ENCODE peak calls at places on chromosomes 3 and 15, in four cellular contexts. One of them, this sample, is unnamed. For H3K4me1, the result is how much of the 10 kb centered on the place peaks cover.

GRCh38 chr15:80932989-80933388 is 56.6 kb downstream of the MESD start:
- DNase-seq in H9: no peak
- DNase-seq in body of pancreas: no peak
- DNase-seq in kidney: no peak
- DNase-seq in this sample: no peak

GRCh38 chr3:190621971-190622370 is 108.1 kb downstream of the IL1RAP start:
- DNase-seq in H9: no peak
- DNase-seq in body of pancreas: no peak
- DNase-seq in kidney: no peak
- DNase-seq in this sample: no peak

GRCh38 chr15:32717290-32718081 is at the start of gene GREM1:
- DNase-seq in H9: peak
- DNase-seq in body of pancreas: no peak
- DNase-seq in kidney: no peak
- DNase-seq in this sample: no peak

GRCh38 chr3:151432624-151433372 is 28.1 kb downstream of the IGSF10 start:
- DNase-seq in H9: no peak
- DNase-seq in body of pancreas: no peak
- DNase-seq in kidney: no peak
- DNase-seq in this sample: no peak

GRCh38 chr3:45978348-45978747 is 17.3 kb downstream of the FYCO1 start:
- DNase-seq in H9: no peak
- DNase-seq in body of pancreas: peak
- DNase-seq in kidney: no peak
- DNase-seq in this sample: no peak

GRCh38 chr15:99518191-99518590 is 47.6 kb upstream of the MEF2A start:
- DNase-seq in H9: no peak
- DNase-seq in body of pancreas: no peak
- DNase-seq in kidney: no peak
- DNase-seq in this sample: no peak

GRCh38 chr3:196138464-196138863 is 56.6 kb upstream of the TFRC start:
- DNase-seq in H9: no peak
- DNase-seq in body of pancreas: no peak
- DNase-seq in kidney: no peak
- DNase-seq in this sample: no peak

GRCh38 chr3:30694668-30695067 is 88.3 kb downstream of the TGFBR2 start:
- DNase-seq in H9: no peak
- DNase-seq in body of pancreas: no peak
- DNase-seq in kidney: no peak
- DNase-seq in this sample: no peak

GRCh38 chr15:95501865-95502264 is 828.6 kb upstream of the NR2F2 start:
- DNase-seq in H9: no peak
- DNase-seq in body of pancreas: no peak
- DNase-seq in kidney: no peak
- DNase-seq in this sample: no peak

GRCh38 chr3:46406786-46407611 is at the start of the genes CCR5AS and CCRL2:
- DNase-seq in H9: no peak
- DNase-seq in body of pancreas: peak
- DNase-seq in kidney: peak
- DNase-seq in this sample: no peak

GRCh38 chr15:65869954-65870871 is 922 bp downstream of the RAB11A start:
- DNase-seq in H9: peak
- DNase-seq in body of pancreas: peak
- DNase-seq in kidney: peak
- DNase-seq in this sample: peak

GRCh38 chr15:43776718-43777292 is at the start of gene ELL3:
- DNase-seq in H9: peak
- DNase-seq in body of pancreas: peak
- DNase-seq in kidney: peak
- DNase-seq in this sample: peak

GRCh38 chr3:65485826-65486592 is 552.7 kb downstream of the MAGI1 start:
- DNase-seq in H9: no peak
- DNase-seq in body of pancreas: no peak
- DNase-seq in kidney: no peak
- DNase-seq in this sample: no peak

GRCh38 chr3:141738636-141739363 is 702 bp downstream of the RNF7 start:
- DNase-seq in H9: no peak
- DNase-seq in body of pancreas: no peak
- DNase-seq in kidney: no peak
- DNase-seq in this sample: no peak

GRCh38 chr15:31867536-31868442 is 162.5 kb upstream of the CHRNA7 start:
- DNase-seq in H9: peak
- DNase-seq in body of pancreas: peak
- DNase-seq in kidney: no peak
- DNase-seq in this sample: no peak

GRCh38 chr15:89446260-89446891 is 50.0 kb downstream of the RHCG start:
- DNase-seq in H9: no peak
- DNase-seq in body of pancreas: no peak
- DNase-seq in kidney: no peak
- DNase-seq in this sample: no peak

GRCh38 chr3:126103121-126104027 is 19.4 kb upstream of the SLC41A3 start:
- DNase-seq in H9: peak
- DNase-seq in body of pancreas: no peak
- DNase-seq in kidney: no peak
- DNase-seq in this sample: peak

GRCh38 chr3:196016485-196016884 is 65.4 kb downstream of the TFRC start:
- DNase-seq in H9: no peak
- DNase-seq in body of pancreas: no peak
- DNase-seq in kidney: no peak
- DNase-seq in this sample: no peak

GRCh38 chr3:41933154-41933676 is 28.7 kb downstream of the ULK4 start:
- DNase-seq in H9: no peak
- DNase-seq in body of pancreas: no peak
- DNase-seq in kidney: no peak
- DNase-seq in this sample: no peak

GRCh38 chr3:53193466-53194217 is 32.6 kb downstream of the PRKCD start:
- DNase-seq in H9: no peak
- DNase-seq in body of pancreas: no peak
- DNase-seq in kidney: no peak
- DNase-seq in this sample: no peak

GRCh38 chr3:53195066-53195450 is 34.0 kb downstream of the PRKCD start:
- DNase-seq in H9: no peak
- DNase-seq in body of pancreas: no peak
- DNase-seq in kidney: peak
- DNase-seq in this sample: no peak

GRCh38 chr3:53194218-53195065 is 33.4 kb downstream of the PRKCD start:
- DNase-seq in H9: peak
- DNase-seq in body of pancreas: no peak
- DNase-seq in kidney: peak
- DNase-seq in this sample: no peak

GRCh38 chr3:53196575-53197407 is 35.8 kb downstream of the PRKCD start:
- DNase-seq in H9: peak
- DNase-seq in body of pancreas: no peak
- DNase-seq in kidney: no peak
- DNase-seq in this sample: no peak

GRCh38 chr3:53195602-53196574 is 34.9 kb downstream of the PRKCD start:
- DNase-seq in H9: peak
- DNase-seq in body of pancreas: peak
- DNase-seq in kidney: peak
- DNase-seq in this sample: no peak
- H3K4me1 ChIP-seq in H9: under half
- H3K4me1 ChIP-seq in body of pancreas: under half
- H3K4me1 ChIP-seq in kidney: under half
- H3K4me1 ChIP-seq in this sample: under half

GRCh38 chr15:84600331-84600686 is 500 bp upstream of the ZSCAN2 start:
- DNase-seq in H9: peak
- DNase-seq in body of pancreas: peak
- DNase-seq in kidney: peak
- DNase-seq in this sample: peak

GRCh38 chr15:84599906-84600305 is 903 bp upstream of the ZSCAN2 start:
- DNase-seq in H9: no peak
- DNase-seq in body of pancreas: no peak
- DNase-seq in kidney: no peak
- DNase-seq in this sample: peak

GRCh38 chr15:84600687-84601554 is at the start of gene ZSCAN2:
- DNase-seq in H9: peak
- DNase-seq in body of pancreas: peak
- DNase-seq in kidney: peak
- DNase-seq in this sample: peak

GRCh38 chr15:84603630-84604379 is 3.0 kb downstream of the ZSCAN2 start:
- DNase-seq in H9: peak
- DNase-seq in body of pancreas: no peak
- DNase-seq in kidney: no peak
- DNase-seq in this sample: no peak

GRCh38 chr15:84601555-84601838 is 688 bp downstream of the ZSCAN2 start:
- DNase-seq in H9: no peak
- DNase-seq in body of pancreas: no peak
- DNase-seq in kidney: no peak
- DNase-seq in this sample: peak
- H3K4me1 ChIP-seq in H9: under half
- H3K4me1 ChIP-seq in body of pancreas: under half
- H3K4me1 ChIP-seq in kidney: under half
- H3K4me1 ChIP-seq in this sample: under half

GRCh38 chr3:56737001-56737400 is 53.9 kb upstream of the TASOR start:
- DNase-seq in H9: no peak
- DNase-seq in body of pancreas: no peak
- DNase-seq in kidney: no peak
- DNase-seq in this sample: no peak
- H3K4me1 ChIP-seq in H9: under half
- H3K4me1 ChIP-seq in body of pancreas: under half
- H3K4me1 ChIP-seq in kidney: under half
- H3K4me1 ChIP-seq in this sample: under half

GRCh38 chr3:38636464-38636863 is 13.0 kb downstream of the SCN5A start:
- DNase-seq in H9: peak
- DNase-seq in body of pancreas: no peak
- DNase-seq in kidney: peak
- DNase-seq in this sample: no peak
- H3K4me1 ChIP-seq in H9: under half
- H3K4me1 ChIP-seq in body of pancreas: under half
- H3K4me1 ChIP-seq in kidney: under half
- H3K4me1 ChIP-seq in this sample: under half

GRCh38 chr15:25862469-25863066 is 559 bp downstream of the ATP10A start:
- DNase-seq in H9: peak
- DNase-seq in body of pancreas: no peak
- DNase-seq in kidney: no peak
- DNase-seq in this sample: peak
- H3K4me1 ChIP-seq in H9: under half
- H3K4me1 ChIP-seq in body of pancreas: under half
- H3K4me1 ChIP-seq in kidney: under half
- H3K4me1 ChIP-seq in this sample: under half

This sample was measured in RWPE2.